ENCODE peak calls at places on chromosome 20, in four cellular contexts. N, S, R and Y are unnamed samples.

GRCh38 chr20:62069741-62070216 is 4.1 kb upstream of the TAF4 start:
- DNase-seq in S (no peak), N (no peak), R (no peak), Y (no peak)

GRCh38 chr20:62736407-62737071 is 27.9 kb downstream of the NTSR1 start:
- DNase-seq in S (peak), R (no peak), N (no peak), Y (no peak)

GRCh38 chr20:5996765-5997164 is 46.3 kb downstream of the MCM8 start:
- DNase-seq in S (no peak), R (no peak), N (no peak), Y (peak)

GRCh38 chr20:22901921-22902320 is 133.2 kb upstream of the SSTR4 start:
- DNase-seq in N (no peak), S (no peak), R (no peak), Y (no peak)

GRCh38 chr20:36824142-36824940 is 50.8 kb upstream of the DSN1 start:
- DNase-seq in N (no peak), R (no peak), S (no peak), Y (no peak)

GRCh38 chr20:6663104-6663503 is 104.4 kb upstream of the BMP2 start:
- DNase-seq in S (no peak), R (no peak), N (no peak), Y (no peak)

GRCh38 chr20:7240490-7240889 is 473.0 kb downstream of the BMP2 start:
- DNase-seq in S (no peak), R (no peak), N (no peak), Y (no peak)

GRCh38 chr20:62795023-62795761 is 1.1 kb upstream of the MRGBP start:
- DNase-seq in R (peak), S (no peak), N (peak), Y (peak)

GRCh38 chr20:9440891-9441290 is 73.5 kb upstream of the LAMP5 start:
- DNase-seq in N (no peak), S (no peak), R (no peak), Y (no peak)

GRCh38 chr20:23132293-23132929 is 46.3 kb upstream of the CD93 start:
- DNase-seq in S (no peak), N (no peak), R (peak), Y (no peak)

GRCh38 chr20:35632539-35633115 is 17.0 kb downstream of the SPAG4 start:
- DNase-seq in R (no peak), S (no peak), N (no peak), Y (no peak)

GRCh38 chr20:35059612-35060011 is 33.0 kb downstream of the TRPC4AP start:
- DNase-seq in R (no peak), N (no peak), S (no peak), Y (no peak)

GRCh38 chr20:7147220-7147601 is 379.7 kb downstream of the BMP2 start:
- DNase-seq in S (no peak), N (peak), R (no peak), Y (no peak)

GRCh38 chr20:59835448-59836395 is 97.7 kb downstream of the SYCP2 start:
- DNase-seq in S (no peak), R (no peak), N (no peak), Y (no peak)

GRCh38 chr20:46401478-46401860 is 4.9 kb downstream of the ELMO2 start:
- DNase-seq in S (no peak), R (no peak), N (no peak), Y (no peak)

GRCh38 chr20:35328689-35329088 is 36.5 kb upstream of the FAM83C start:
- DNase-seq in S (no peak), N (no peak), R (no peak), Y (no peak)

GRCh38 chr20:12592756-12593155 is 416.0 kb upstream of the SPTLC3 start:
- DNase-seq in S (no peak), N (no peak), R (no peak), Y (no peak)

GRCh38 chr20:18663932-18664331 is 76.1 kb downstream of the DTD1 start:
- DNase-seq in R (no peak), N (no peak), S (no peak), Y (no peak)

GRCh38 chr20:37379967-37380828 is 34.3 kb downstream of the SRC start:
- DNase-seq in N (peak), S (no peak), R (peak), Y (no peak)

GRCh38 chr20:47501117-47501482 is 587 bp upstream of the NCOA3 start:
- DNase-seq in N (no peak), R (peak), S (no peak), Y (no peak)
- TF ChIP-seq JUND in N (no peak), R (no peak), S (no peak), Y (no peak)

DNA sequence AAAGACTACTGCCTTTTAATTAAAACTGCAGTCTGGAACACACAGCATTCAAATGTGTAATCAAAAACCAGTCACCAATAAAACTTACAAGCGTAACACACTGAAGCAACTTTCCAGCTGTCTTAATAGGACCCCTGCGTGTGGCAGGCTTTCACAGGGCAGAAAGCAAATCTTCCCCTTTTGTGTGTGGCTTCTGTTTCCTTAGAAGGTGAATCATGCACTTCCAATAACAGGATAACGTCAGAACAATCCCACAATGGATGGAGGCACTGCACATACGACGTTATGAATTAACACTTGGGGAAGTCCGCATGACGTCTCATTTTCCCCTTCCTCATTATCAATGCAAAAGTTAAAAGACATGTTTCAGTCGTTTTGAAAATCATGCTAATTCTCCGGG is 44.8 kb downstream of the INSM1 start:
- DNase-seq in S (no peak), R (no peak), N (no peak), Y (no peak)
- TF ChIP-seq JUND in S (no peak), R (no peak), N (no peak), Y (no peak)

DNA sequence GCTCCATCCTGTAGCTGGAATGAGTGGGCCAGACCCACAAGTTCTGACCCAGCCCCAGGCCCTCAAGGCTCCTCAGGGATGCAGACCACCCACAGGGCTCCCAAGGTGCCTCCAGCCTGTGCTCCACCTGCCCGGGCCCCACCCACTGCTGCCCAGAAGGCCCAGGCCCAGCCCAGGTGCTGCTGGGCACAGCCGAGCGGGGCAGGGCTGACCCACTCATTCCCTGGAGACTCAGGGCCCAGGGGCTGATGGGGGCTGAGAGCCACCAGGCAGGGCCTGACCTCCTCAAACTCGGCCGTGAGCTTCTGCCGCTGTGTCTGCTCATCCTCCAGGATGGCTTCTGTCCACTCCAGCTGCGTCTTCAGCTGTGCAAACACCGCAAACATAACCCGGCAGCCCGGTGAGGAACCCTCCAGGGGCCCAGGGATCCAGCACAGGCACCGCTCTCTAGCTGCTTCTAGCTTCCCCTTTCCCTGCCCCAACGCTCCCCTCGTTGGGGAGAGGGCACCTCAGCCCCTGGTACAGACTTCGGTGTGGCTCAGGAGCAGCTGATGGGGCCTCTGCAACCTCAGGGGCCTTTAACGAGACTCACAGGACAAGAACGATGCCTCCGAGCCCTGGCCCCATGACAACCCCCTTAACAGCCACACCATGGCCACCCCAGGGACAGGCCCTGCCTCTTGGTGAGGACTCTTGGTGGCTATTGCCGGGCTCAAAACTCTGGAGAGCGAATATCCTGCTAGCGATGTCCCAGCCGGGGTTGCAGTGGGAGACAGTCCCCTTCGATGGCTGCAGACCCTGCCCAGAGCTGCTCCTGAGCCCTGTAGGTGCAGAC is 46.0 kb downstream of the DSTN start:
- DNase-seq in N (no peak), R (no peak), S (no peak), Y (no peak)
- TF ChIP-seq JUND in N (no peak), R (no peak), S (no peak), Y (no peak)

DNA sequence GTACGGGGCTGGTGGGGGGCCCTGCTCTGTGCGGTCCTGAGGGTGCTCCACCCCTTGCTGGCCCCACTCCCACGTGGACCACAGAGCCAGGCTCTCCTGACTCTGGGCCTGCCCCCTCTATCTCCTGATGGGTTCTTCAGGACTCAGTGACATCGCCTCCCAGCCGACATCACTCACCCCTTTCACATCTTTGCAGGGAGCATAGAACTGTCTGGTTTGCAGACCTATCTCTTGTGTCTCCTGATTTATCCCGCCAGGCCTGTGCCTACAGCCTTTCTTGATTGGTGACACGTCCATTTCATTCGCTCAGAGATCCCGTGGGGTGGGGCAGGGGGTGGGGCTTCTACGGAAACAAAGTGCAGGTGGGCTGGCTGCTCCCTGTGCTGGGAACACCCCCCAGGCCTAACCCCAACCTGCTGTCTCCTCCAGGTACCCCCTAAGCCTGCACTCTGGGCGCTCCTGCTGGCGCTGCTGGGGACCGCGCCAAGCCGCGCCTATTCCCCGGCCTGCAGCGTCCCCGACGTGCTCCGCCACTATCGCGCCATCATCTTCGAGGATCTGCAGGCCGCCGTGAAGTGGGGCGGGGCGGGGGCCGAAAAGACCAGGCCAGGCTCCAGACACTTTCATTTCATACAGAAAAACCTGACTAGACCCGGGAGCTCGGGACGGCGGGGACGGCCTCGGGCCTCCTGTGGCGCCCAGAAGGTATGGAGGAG is 1.7 kb downstream of the C20orf204 start:
- DNase-seq in S (no peak), N (no peak), R (peak), Y (no peak)
- TF ChIP-seq JUND in S (no peak), N (no peak), R (no peak), Y (no peak)

GRCh38 chr20:1942486-1943266 is 47.5 kb downstream of the SIRPA start:
- DNase-seq in N (no peak), R (no peak), S (no peak), Y (no peak)

GRCh38 chr20:1942061-1942460 is 46.9 kb downstream of the SIRPA start:
- DNase-seq in N (no peak), R (no peak), S (no peak), Y (no peak)

GRCh38 chr20:1944345-1945099 is 49.3 kb downstream of the SIRPA start:
- DNase-seq in R (no peak), N (no peak), S (no peak), Y (no peak)

GRCh38 chr20:1945134-1945618 is 48.7 kb downstream of the PDYN start:
- DNase-seq in R (no peak), S (no peak), N (no peak), Y (no peak)

DNA sequence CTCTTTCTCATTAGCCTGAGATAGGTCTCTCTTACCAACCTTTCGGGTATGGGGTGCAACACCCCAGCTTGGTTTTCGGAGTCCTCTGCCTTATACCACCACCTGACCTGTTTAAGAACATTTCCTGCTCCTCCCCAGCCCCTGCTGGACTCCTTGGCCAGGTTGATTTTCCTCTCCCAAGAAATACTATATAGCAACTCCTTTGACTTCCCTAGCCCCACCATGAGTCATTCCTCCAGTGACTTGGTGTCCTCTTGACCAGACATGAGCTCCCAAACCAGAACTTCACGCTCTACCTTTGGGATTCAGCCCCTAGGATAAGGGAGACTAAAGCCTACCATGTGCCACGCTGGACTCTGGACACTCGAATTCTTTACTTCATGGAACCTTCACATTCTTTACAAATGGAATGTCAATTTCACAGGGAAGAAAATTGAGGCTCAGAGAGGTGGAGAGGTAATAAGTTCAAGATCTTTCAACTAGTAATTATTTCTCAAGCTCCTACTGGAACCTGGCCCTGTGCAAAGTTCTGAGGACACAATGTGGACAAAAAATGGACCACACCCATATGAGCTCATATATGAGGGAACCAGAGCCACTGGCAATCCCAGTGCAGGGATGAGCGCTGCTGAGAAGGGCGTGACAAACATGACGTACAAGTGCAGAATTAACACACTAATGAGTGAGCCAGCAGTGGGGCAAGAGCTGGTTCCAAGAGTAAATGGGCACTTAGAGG is 48.2 kb downstream of the SIRPA start:
- DNase-seq in N (peak), R (no peak), S (no peak), Y (no peak)
- TF ChIP-seq JUND in N (no peak), R (no peak), S (no peak), Y (no peak)

GRCh38 chr20:24462461-24463010 is 6.9 kb upstream of the SYNDIG1 start:
- DNase-seq in N (no peak), R (no peak), S (no peak), Y (no peak)
- TF ChIP-seq JUND in N (no peak), R (no peak), S (no peak), Y (no peak)

GRCh38 chr20:17494201-17494600 is 37.0 kb downstream of the BFSP1 start:
- DNase-seq in N (no peak), S (no peak), R (no peak), Y (no peak)
- TF ChIP-seq JUND in N (no peak), S (no peak), R (no peak), Y (no peak)